ENCODE peak calls at places on chromosomes 4 and X, in ten cellular contexts. I is SJSA1, T is heart left ventricle, X is fibroblast of lung, A is left ventricle myocardium inferior, S is adipocyte, N is foreskin keratinocyte, J is adrenal gland, F is NCI-H2081, Q is NCI-H526 treated with DMSO at 0.1 percent for 48 hours. B is an unnamed sample.

GRCh38 chr4:123233409-123233808 is 163.2 kb upstream of the SPRY1 start:
- DNase-seq in A (no peak), T (no peak), Q (no peak), X (peak), F (no peak), N (no peak), I (no peak), S (peak), J (no peak), B (no peak)

GRCh38 chr4:25161599-25161960 is 1.3 kb upstream of the SEPSECS start:
- DNase-seq in T (no peak), J (no peak), S (no peak), N (peak), X (peak), I (peak), F (no peak), Q (no peak), A (no peak), B (no peak)

GRCh38 chrX:2430265-2430825 is 70.4 kb downstream of the DHRSX start:
- DNase-seq in N (peak), A (no peak), I (no peak), T (no peak), Q (no peak), X (peak), S (no peak), F (no peak), J (no peak), B (no peak)

GRCh38 chr4:183469936-183470335 is 25.5 kb downstream of the CDKN2AIP start:
- DNase-seq in S (no peak), X (no peak), N (peak), A (no peak), F (no peak), J (no peak), Q (no peak), I (no peak), T (no peak), B (peak)

GRCh38 chrX:11105080-11105479 is 6.1 kb upstream of the HCCS start:
- DNase-seq in J (no peak), N (peak), T (no peak), A (no peak), Q (no peak), S (no peak), I (no peak), X (peak), F (no peak), B (no peak)

GRCh38 chr4:123484291-123484926 is 87.8 kb downstream of the SPRY1 start:
- DNase-seq in J (no peak), T (no peak), Q (peak), X (no peak), F (no peak), S (no peak), A (no peak), I (no peak), N (no peak), B (no peak)

GRCh38 chr4:32455231-32455630 is 1735.1 kb downstream of the PCDH7 start:
- DNase-seq in I (no peak), S (no peak), N (no peak), T (no peak), A (no peak), X (no peak), Q (no peak), J (no peak), F (no peak), B (no peak)

GRCh38 chrX:53930513-53931380 is 113.5 kb downstream of the PHF8 start:
- DNase-seq in A (no peak), X (peak), J (no peak), I (no peak), N (peak), S (no peak), T (no peak), F (no peak), Q (no peak), B (peak)

GRCh38 chr4:117481742-117482141 is 396.4 kb upstream of the TRAM1L1 start:
- DNase-seq in X (peak), F (no peak), Q (no peak), I (peak), S (peak), T (no peak), J (no peak), A (no peak), N (peak), B (no peak)

GRCh38 chr4:152805818-152806217 is 26.1 kb downstream of the ARFIP1 start:
- DNase-seq in X (no peak), T (no peak), Q (no peak), J (no peak), F (no peak), S (peak), I (no peak), N (no peak), A (no peak), B (no peak)

GRCh38 chrX:63930140-63930539 is 145.1 kb upstream of the ARHGEF9 start:
- DNase-seq in A (no peak), J (no peak), X (no peak), Q (no peak), I (no peak), N (no peak), T (no peak), F (no peak), S (peak), B (no peak)

GRCh38 chr4:38757945-38758344 is 24.8 kb downstream of the TLR10 start:
- DNase-seq in S (no peak), N (no peak), X (no peak), Q (no peak), J (no peak), T (no peak), F (no peak), A (no peak), I (no peak), B (no peak)

GRCh38 chr4:16450031-16450430 is 223.8 kb upstream of the TAPT1 start:
- DNase-seq in Q (no peak), S (no peak), J (no peak), N (no peak), T (no peak), A (no peak), F (no peak), X (no peak), I (no peak), B (no peak)

GRCh38 chrX:155065035-155065734 is 5.8 kb downstream of the CMC4 start:
- DNase-seq in S (peak), A (no peak), I (peak), N (peak), Q (no peak), T (no peak), F (no peak), X (peak), J (peak), B (no peak)

GRCh38 chr4:5374577-5374976 is 323.3 kb downstream of the STK32B start:
- DNase-seq in Q (no peak), N (no peak), S (no peak), T (no peak), J (no peak), I (peak), X (no peak), F (no peak), A (no peak), B (no peak)

GRCh38 chr4:7470522-7471128 is 35.9 kb upstream of the PSAPL1 start:
- DNase-seq in X (no peak), A (no peak), I (no peak), S (no peak), F (no peak), Q (no peak), J (no peak), N (no peak), T (no peak), B (no peak)

GRCh38 chrX:49037883-49038475 is 5.2 kb downstream of the TFE3 start:
- DNase-seq in T (no peak), J (no peak), I (no peak), F (no peak), X (peak), Q (no peak), A (no peak), N (peak), S (peak), B (no peak)

GRCh38 chrX:26788402-26788998 is 572.5 kb downstream of the MAGEB5 start:
- DNase-seq in S (no peak), F (no peak), T (no peak), I (no peak), J (no peak), Q (no peak), A (no peak), X (peak), N (peak), B (no peak)

GRCh38 chrX:69357293-69357692 is 146.8 kb upstream of the NALF2 start:
- DNase-seq in T (no peak), N (no peak), J (no peak), I (no peak), A (no peak), F (no peak), Q (no peak), S (no peak), X (no peak), B (no peak)

GRCh38 chr4:15469402-15470148 is at the start of gene CC2D2A:
- DNase-seq in S (peak), F (no peak), A (no peak), Q (no peak), T (no peak), J (peak), N (peak), X (peak), I (no peak), B (peak)

GRCh38 chrX:152992120-152992519 is 1.8 kb downstream of the PNMA5 start:
- DNase-seq in F (no peak), A (no peak), Q (no peak), S (no peak), T (no peak), I (no peak), N (no peak), J (no peak), X (no peak), B (no peak)

GRCh38 chr4:180664766-180665368 is 1578.3 kb upstream of the TENM3 start:
- DNase-seq in S (peak), X (peak), A (no peak), N (peak), F (peak), J (peak), Q (peak), T (peak), I (peak), B (peak)

GRCh38 chr4:83686166-83686565 is 150.3 kb downstream of the GPAT3 start:
- DNase-seq in J (no peak), S (peak), N (peak), Q (no peak), F (no peak), A (no peak), T (no peak), I (no peak), X (no peak), B (peak)

GRCh38 chr4:125538670-125539069 is 223.9 kb downstream of the FAT4 start:
- DNase-seq in Q (no peak), J (no peak), X (no peak), T (no peak), A (no peak), N (no peak), F (no peak), I (no peak), S (no peak), B (no peak)

GRCh38 chrX:134735015-134735414 is 76.7 kb upstream of the PLAC1 start:
- DNase-seq in A (no peak), T (no peak), X (no peak), I (no peak), N (no peak), S (no peak), J (no peak), Q (no peak), F (no peak), B (no peak)

GRCh38 chrX:16712116-16712824 is at the start of gene CTPS2:
- DNase-seq in A (peak), J (peak), Q (peak), X (peak), S (peak), I (peak), T (peak), F (peak), N (peak), B (no peak)

B was measured in foreskin melanocyte.